ENCODE peak calls at places on chromosomes 1 and 21, in nine cellular contexts. One of them, this sample, is unnamed. For H3K4me1 and H3K9me3, the result is how much of the 10 kb centered on the place peaks cover.

GRCh38 chr1:46556822-46557221 is 5.4 kb upstream of the KNCN start:
- DNase-seq in ovary: no peak
- DNase-seq in fibroblast of lung: peak
- DNase-seq in left ventricle myocardium inferior: no peak
- DNase-seq in neuronal stem cell: no peak
- DNase-seq in CD8-positive, alpha-beta T cell: no peak
- DNase-seq in upper lobe of left lung: no peak
- DNase-seq in tibial artery: peak
- DNase-seq in stomach: no peak
- DNase-seq in this sample: no peak

GRCh38 chr21:21001591-21002100 is 3.4 kb downstream of the NCAM2 start:
- DNase-seq in neuronal stem cell: no peak
- DNase-seq in CD8-positive, alpha-beta T cell: no peak
- DNase-seq in tibial artery: no peak
- DNase-seq in upper lobe of left lung: no peak
- DNase-seq in fibroblast of lung: no peak
- DNase-seq in ovary: no peak
- DNase-seq in stomach: no peak
- DNase-seq in left ventricle myocardium inferior: no peak
- DNase-seq in this sample: no peak

GRCh38 chr1:53107570-53108322 is 34.7 kb downstream of the SLC1A7 start:
- DNase-seq in upper lobe of left lung: no peak
- DNase-seq in CD8-positive, alpha-beta T cell: no peak
- DNase-seq in tibial artery: no peak
- DNase-seq in fibroblast of lung: peak
- DNase-seq in ovary: no peak
- DNase-seq in neuronal stem cell: no peak
- DNase-seq in left ventricle myocardium inferior: no peak
- DNase-seq in stomach: peak
- DNase-seq in this sample: peak

GRCh38 chr1:245621589-245621988 is 466.8 kb downstream of the KIF26B start:
- DNase-seq in tibial artery: no peak
- DNase-seq in stomach: no peak
- DNase-seq in fibroblast of lung: no peak
- DNase-seq in CD8-positive, alpha-beta T cell: no peak
- DNase-seq in ovary: no peak
- DNase-seq in neuronal stem cell: no peak
- DNase-seq in left ventricle myocardium inferior: no peak
- DNase-seq in upper lobe of left lung: no peak
- DNase-seq in this sample: no peak

GRCh38 chr21:32329331-32329730 is 30.7 kb downstream of the MRAP start:
- DNase-seq in stomach: no peak
- DNase-seq in tibial artery: peak
- DNase-seq in upper lobe of left lung: no peak
- DNase-seq in left ventricle myocardium inferior: no peak
- DNase-seq in ovary: no peak
- DNase-seq in neuronal stem cell: no peak
- DNase-seq in CD8-positive, alpha-beta T cell: no peak
- DNase-seq in fibroblast of lung: peak
- DNase-seq in this sample: peak

GRCh38 chr1:154529308-154529707 is 27.1 kb upstream of the SHE start:
- DNase-seq in upper lobe of left lung: no peak
- DNase-seq in neuronal stem cell: no peak
- DNase-seq in tibial artery: no peak
- DNase-seq in CD8-positive, alpha-beta T cell: no peak
- DNase-seq in left ventricle myocardium inferior: no peak
- DNase-seq in fibroblast of lung: no peak
- DNase-seq in ovary: no peak
- DNase-seq in stomach: no peak
- DNase-seq in this sample: no peak

GRCh38 chr21:45698493-45698947 is 55.0 kb downstream of the PCBP3 start:
- DNase-seq in left ventricle myocardium inferior: peak
- DNase-seq in fibroblast of lung: peak
- DNase-seq in ovary: peak
- DNase-seq in neuronal stem cell: no peak
- DNase-seq in CD8-positive, alpha-beta T cell: no peak
- DNase-seq in upper lobe of left lung: no peak
- DNase-seq in stomach: no peak
- DNase-seq in tibial artery: no peak
- DNase-seq in this sample: peak

GRCh38 chr1:218171302-218171893 is 113.7 kb upstream of the RRP15 start:
- DNase-seq in tibial artery: no peak
- DNase-seq in fibroblast of lung: peak
- DNase-seq in upper lobe of left lung: no peak
- DNase-seq in ovary: no peak
- DNase-seq in neuronal stem cell: peak
- DNase-seq in stomach: no peak
- DNase-seq in left ventricle myocardium inferior: no peak
- DNase-seq in CD8-positive, alpha-beta T cell: no peak
- DNase-seq in this sample: no peak

GRCh38 chr1:116325922-116326321 is 47.1 kb upstream of the ATP1A1 start:
- DNase-seq in upper lobe of left lung: no peak
- DNase-seq in tibial artery: no peak
- DNase-seq in CD8-positive, alpha-beta T cell: peak
- DNase-seq in fibroblast of lung: no peak
- DNase-seq in neuronal stem cell: no peak
- DNase-seq in left ventricle myocardium inferior: no peak
- DNase-seq in stomach: no peak
- DNase-seq in ovary: no peak
- DNase-seq in this sample: no peak

GRCh38 chr1:19065526-19066247 is 109.2 kb upstream of the IFFO2 start:
- DNase-seq in ovary: no peak
- DNase-seq in fibroblast of lung: no peak
- DNase-seq in left ventricle myocardium inferior: no peak
- DNase-seq in neuronal stem cell: no peak
- DNase-seq in upper lobe of left lung: no peak
- DNase-seq in stomach: peak
- DNase-seq in CD8-positive, alpha-beta T cell: no peak
- DNase-seq in tibial artery: no peak
- DNase-seq in this sample: no peak

GRCh38 chr1:48930011-48930410 is 153.3 kb upstream of the BEND5 start:
- DNase-seq in tibial artery: no peak
- DNase-seq in fibroblast of lung: no peak
- DNase-seq in ovary: no peak
- DNase-seq in upper lobe of left lung: no peak
- DNase-seq in CD8-positive, alpha-beta T cell: no peak
- DNase-seq in left ventricle myocardium inferior: no peak
- DNase-seq in neuronal stem cell: no peak
- DNase-seq in stomach: no peak
- DNase-seq in this sample: no peak

GRCh38 chr1:223029985-223030769 is 112.9 kb downstream of the TLR5 start:
- DNase-seq in fibroblast of lung: no peak
- DNase-seq in ovary: no peak
- DNase-seq in stomach: no peak
- DNase-seq in left ventricle myocardium inferior: no peak
- DNase-seq in tibial artery: no peak
- DNase-seq in CD8-positive, alpha-beta T cell: no peak
- DNase-seq in upper lobe of left lung: no peak
- DNase-seq in neuronal stem cell: no peak
- DNase-seq in this sample: no peak

GRCh38 chr1:93905051-93905450 is 4.2 kb downstream of the GCLM start:
- DNase-seq in CD8-positive, alpha-beta T cell: no peak
- DNase-seq in neuronal stem cell: no peak
- DNase-seq in ovary: no peak
- DNase-seq in stomach: no peak
- DNase-seq in left ventricle myocardium inferior: no peak
- DNase-seq in upper lobe of left lung: no peak
- DNase-seq in tibial artery: no peak
- DNase-seq in fibroblast of lung: peak
- DNase-seq in this sample: no peak

GRCh38 chr1:31064685-31065309 is 720 bp downstream of the PUM1 start:
- DNase-seq in stomach: no peak
- DNase-seq in tibial artery: peak
- DNase-seq in CD8-positive, alpha-beta T cell: no peak
- DNase-seq in left ventricle myocardium inferior: peak
- DNase-seq in fibroblast of lung: peak
- DNase-seq in upper lobe of left lung: no peak
- DNase-seq in neuronal stem cell: no peak
- DNase-seq in ovary: no peak
- DNase-seq in this sample: peak

GRCh38 chr1:10431065-10431730 is 965 bp downstream of the CENPS start:
- DNase-seq in left ventricle myocardium inferior: no peak
- DNase-seq in CD8-positive, alpha-beta T cell: peak
- DNase-seq in upper lobe of left lung: no peak
- DNase-seq in neuronal stem cell: no peak
- DNase-seq in ovary: no peak
- DNase-seq in stomach: no peak
- DNase-seq in fibroblast of lung: no peak
- DNase-seq in tibial artery: no peak
- DNase-seq in this sample: no peak

GRCh38 chr21:21806711-21807597 is 808.7 kb downstream of the NCAM2 start:
- DNase-seq in fibroblast of lung: peak
- DNase-seq in stomach: no peak
- DNase-seq in tibial artery: no peak
- DNase-seq in neuronal stem cell: no peak
- DNase-seq in left ventricle myocardium inferior: no peak
- DNase-seq in ovary: no peak
- DNase-seq in CD8-positive, alpha-beta T cell: no peak
- DNase-seq in upper lobe of left lung: no peak
- DNase-seq in this sample: no peak

GRCh38 chr1:224733021-224733911 is 117.1 kb downstream of the CNIH3 start:
- DNase-seq in stomach: no peak
- DNase-seq in CD8-positive, alpha-beta T cell: no peak
- DNase-seq in neuronal stem cell: no peak
- DNase-seq in upper lobe of left lung: peak
- DNase-seq in left ventricle myocardium inferior: peak
- DNase-seq in ovary: no peak
- DNase-seq in tibial artery: no peak
- DNase-seq in fibroblast of lung: peak
- DNase-seq in this sample: no peak

GRCh38 chr1:98452162-98452561 is 209.4 kb upstream of the SNX7 start:
- DNase-seq in CD8-positive, alpha-beta T cell: no peak
- DNase-seq in upper lobe of left lung: no peak
- DNase-seq in tibial artery: no peak
- DNase-seq in ovary: no peak
- DNase-seq in neuronal stem cell: no peak
- DNase-seq in fibroblast of lung: no peak
- DNase-seq in stomach: no peak
- DNase-seq in left ventricle myocardium inferior: no peak
- DNase-seq in this sample: no peak

GRCh38 chr1:28668191-28668955 is at the start of gene GMEB1:
- DNase-seq in stomach: peak
- DNase-seq in fibroblast of lung: peak
- DNase-seq in tibial artery: peak
- DNase-seq in neuronal stem cell: peak
- DNase-seq in left ventricle myocardium inferior: peak
- DNase-seq in upper lobe of left lung: peak
- DNase-seq in ovary: peak
- DNase-seq in CD8-positive, alpha-beta T cell: peak
- DNase-seq in this sample: peak

GRCh38 chr1:207328908-207329307 is 7.4 kb downstream of the CD55 start:
- DNase-seq in stomach: no peak
- DNase-seq in upper lobe of left lung: no peak
- DNase-seq in ovary: no peak
- DNase-seq in tibial artery: no peak
- DNase-seq in fibroblast of lung: no peak
- DNase-seq in left ventricle myocardium inferior: no peak
- DNase-seq in neuronal stem cell: no peak
- DNase-seq in CD8-positive, alpha-beta T cell: no peak
- DNase-seq in this sample: no peak
- H3K4me1 ChIP-seq in stomach: under half
- H3K4me1 ChIP-seq in upper lobe of left lung: under half
- H3K4me1 ChIP-seq in ovary: under half
- H3K4me1 ChIP-seq in tibial artery: under half
- H3K4me1 ChIP-seq in fibroblast of lung: under half
- H3K4me1 ChIP-seq in left ventricle myocardium inferior: under half
- H3K4me1 ChIP-seq in neuronal stem cell: under half
- H3K4me1 ChIP-seq in CD8-positive, alpha-beta T cell: under half
- H3K4me1 ChIP-seq in this sample: under half

GRCh38 chr1:247825362-247825761 is 1.4 kb upstream of the OR14A16 start:
- DNase-seq in fibroblast of lung: no peak
- DNase-seq in stomach: no peak
- DNase-seq in ovary: no peak
- DNase-seq in left ventricle myocardium inferior: no peak
- DNase-seq in neuronal stem cell: no peak
- DNase-seq in upper lobe of left lung: peak
- DNase-seq in tibial artery: no peak
- DNase-seq in CD8-positive, alpha-beta T cell: no peak
- DNase-seq in this sample: no peak
- H3K9me3 ChIP-seq in fibroblast of lung: under half
- H3K9me3 ChIP-seq in stomach: under half
- H3K9me3 ChIP-seq in ovary: under half
- H3K9me3 ChIP-seq in left ventricle myocardium inferior: under half
- H3K9me3 ChIP-seq in neuronal stem cell: under half
- H3K9me3 ChIP-seq in upper lobe of left lung: under half
- H3K9me3 ChIP-seq in tibial artery: under half
- H3K9me3 ChIP-seq in CD8-positive, alpha-beta T cell: under half
- H3K9me3 ChIP-seq in this sample: under half

GRCh38 chr1:119452085-119452484 is 37.1 kb downstream of the HSD3B2 start:
- DNase-seq in stomach: no peak
- DNase-seq in CD8-positive, alpha-beta T cell: no peak
- DNase-seq in fibroblast of lung: no peak
- DNase-seq in left ventricle myocardium inferior: no peak
- DNase-seq in tibial artery: no peak
- DNase-seq in neuronal stem cell: no peak
- DNase-seq in upper lobe of left lung: no peak
- DNase-seq in ovary: no peak
- DNase-seq in this sample: no peak
- H3K4me1 ChIP-seq in stomach: under half
- H3K4me1 ChIP-seq in CD8-positive, alpha-beta T cell: under half
- H3K4me1 ChIP-seq in fibroblast of lung: under half
- H3K4me1 ChIP-seq in left ventricle myocardium inferior: under half
- H3K4me1 ChIP-seq in tibial artery: under half
- H3K4me1 ChIP-seq in neuronal stem cell: under half
- H3K4me1 ChIP-seq in upper lobe of left lung: under half
- H3K4me1 ChIP-seq in ovary: under half
- H3K4me1 ChIP-seq in this sample: under half

GRCh38 chr1:152622803-152623202 is at the start of gene LCE3A:
- DNase-seq in stomach: no peak
- DNase-seq in neuronal stem cell: no peak
- DNase-seq in tibial artery: no peak
- DNase-seq in upper lobe of left lung: peak
- DNase-seq in CD8-positive, alpha-beta T cell: no peak
- DNase-seq in ovary: peak
- DNase-seq in left ventricle myocardium inferior: no peak
- DNase-seq in fibroblast of lung: no peak
- DNase-seq in this sample: no peak

GRCh38 chr1:152626688-152627087 is 3.8 kb upstream of the LCE3A start:
- DNase-seq in tibial artery: no peak
- DNase-seq in upper lobe of left lung: no peak
- DNase-seq in fibroblast of lung: no peak
- DNase-seq in left ventricle myocardium inferior: no peak
- DNase-seq in stomach: no peak
- DNase-seq in neuronal stem cell: no peak
- DNase-seq in ovary: no peak
- DNase-seq in CD8-positive, alpha-beta T cell: no peak
- DNase-seq in this sample: no peak

GRCh38 chr1:152623203-152623844 is 421 bp upstream of the LCE3A start:
- DNase-seq in ovary: peak
- DNase-seq in upper lobe of left lung: peak
- DNase-seq in stomach: no peak
- DNase-seq in tibial artery: no peak
- DNase-seq in neuronal stem cell: no peak
- DNase-seq in left ventricle myocardium inferior: no peak
- DNase-seq in fibroblast of lung: no peak
- DNase-seq in CD8-positive, alpha-beta T cell: no peak
- DNase-seq in this sample: no peak

DNA sequence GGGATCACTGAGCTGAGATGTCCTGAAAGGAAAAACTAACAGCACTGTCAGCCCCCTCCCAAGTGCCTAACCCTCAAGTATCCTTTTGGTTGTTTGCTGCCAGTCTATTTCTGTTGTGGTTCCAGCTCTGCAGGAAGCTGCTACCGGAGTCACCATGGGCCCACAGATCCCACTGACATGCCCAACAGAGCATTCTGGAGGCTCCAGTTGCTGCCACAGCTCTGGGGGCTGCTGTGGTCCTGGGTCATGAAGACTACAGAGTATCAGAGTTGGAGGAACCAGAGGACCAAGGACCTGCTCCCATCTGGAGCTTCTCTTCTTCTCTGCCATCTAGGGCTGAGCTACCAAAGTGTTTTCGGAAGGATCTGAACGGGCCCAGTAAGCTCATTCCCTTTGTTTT is 910 bp downstream of the LCE3A start:
- DNase-seq in ovary: no peak
- DNase-seq in stomach: no peak
- DNase-seq in tibial artery: no peak
- DNase-seq in neuronal stem cell: no peak
- DNase-seq in fibroblast of lung: no peak
- DNase-seq in upper lobe of left lung: no peak
- DNase-seq in CD8-positive, alpha-beta T cell: no peak
- DNase-seq in left ventricle myocardium inferior: no peak
- DNase-seq in this sample: no peak
- H3K9me3 ChIP-seq in ovary: under half
- H3K9me3 ChIP-seq in stomach: under half
- H3K9me3 ChIP-seq in tibial artery: under half
- H3K9me3 ChIP-seq in neuronal stem cell: under half
- H3K9me3 ChIP-seq in fibroblast of lung: under half
- H3K9me3 ChIP-seq in upper lobe of left lung: under half
- H3K9me3 ChIP-seq in CD8-positive, alpha-beta T cell: under half
- H3K9me3 ChIP-seq in left ventricle myocardium inferior: under half
- H3K9me3 ChIP-seq in this sample: under half

This sample was measured in body of pancreas.